ENCODE peak calls at places on chromosome 3, in eight cellular contexts. One of them, this sample, is unnamed.

GRCh38 chr3:159773706-159774105 is 214.9 kb upstream of the IL12A start:
- DNase-seq in transverse colon: no peak
- DNase-seq in upper lobe of left lung: no peak
- DNase-seq in tibial nerve: no peak
- DNase-seq in stomach: no peak
- DNase-seq in esophagus squamous epithelium: no peak
- DNase-seq in ovary: no peak
- DNase-seq in HCT116: no peak
- DNase-seq in this sample: no peak

GRCh38 chr3:197750396-197750831 is 731 bp downstream of the FYTTD1 start:
- DNase-seq in esophagus squamous epithelium: no peak
- DNase-seq in ovary: no peak
- DNase-seq in upper lobe of left lung: peak; percentile 82
- DNase-seq in transverse colon: peak; percentile 74
- DNase-seq in tibial nerve: peak; percentile 53
- DNase-seq in HCT116: no peak
- DNase-seq in stomach: peak; percentile 72
- DNase-seq in this sample: peak; percentile 91

GRCh38 chr3:72818915-72819314 is 29.3 kb downstream of the SHQ1 start:
- DNase-seq in esophagus squamous epithelium: no peak
- DNase-seq in tibial nerve: no peak
- DNase-seq in stomach: no peak
- DNase-seq in ovary: no peak
- DNase-seq in transverse colon: no peak
- DNase-seq in upper lobe of left lung: no peak
- DNase-seq in HCT116: no peak
- DNase-seq in this sample: no peak

GRCh38 chr3:32078864-32079263 is 27.6 kb upstream of the GPD1L start:
- DNase-seq in transverse colon: no peak
- DNase-seq in HCT116: no peak
- DNase-seq in stomach: no peak
- DNase-seq in tibial nerve: no peak
- DNase-seq in upper lobe of left lung: no peak
- DNase-seq in ovary: no peak
- DNase-seq in esophagus squamous epithelium: no peak
- DNase-seq in this sample: no peak

GRCh38 chr3:72080101-72080500 is 295.2 kb upstream of the PROK2 start:
- DNase-seq in esophagus squamous epithelium: no peak
- DNase-seq in stomach: no peak
- DNase-seq in tibial nerve: no peak
- DNase-seq in transverse colon: no peak
- DNase-seq in ovary: no peak
- DNase-seq in HCT116: no peak
- DNase-seq in upper lobe of left lung: no peak
- DNase-seq in this sample: no peak

GRCh38 chr3:7669641-7670040 is 808.7 kb downstream of the GRM7 start:
- DNase-seq in tibial nerve: no peak
- DNase-seq in ovary: no peak
- DNase-seq in upper lobe of left lung: no peak
- DNase-seq in stomach: no peak
- DNase-seq in transverse colon: no peak
- DNase-seq in esophagus squamous epithelium: no peak
- DNase-seq in HCT116: no peak
- DNase-seq in this sample: no peak

GRCh38 chr3:150945226-150945625 is 27.3 kb downstream of the CLRN1 start:
- DNase-seq in HCT116: no peak
- DNase-seq in transverse colon: no peak
- DNase-seq in upper lobe of left lung: no peak
- DNase-seq in tibial nerve: peak; percentile 17
- DNase-seq in ovary: no peak
- DNase-seq in esophagus squamous epithelium: no peak
- DNase-seq in stomach: no peak
- DNase-seq in this sample: no peak

GRCh38 chr3:182671942-182672341 is 121.4 kb upstream of the ATP11B start:
- DNase-seq in tibial nerve: no peak
- DNase-seq in ovary: no peak
- DNase-seq in stomach: no peak
- DNase-seq in upper lobe of left lung: no peak
- DNase-seq in transverse colon: no peak
- DNase-seq in HCT116: no peak
- DNase-seq in esophagus squamous epithelium: no peak
- DNase-seq in this sample: no peak

GRCh38 chr3:95277614-95278013 is 1214.8 kb downstream of the NSUN3 start:
- DNase-seq in stomach: no peak
- DNase-seq in transverse colon: no peak
- DNase-seq in tibial nerve: no peak
- DNase-seq in HCT116: no peak
- DNase-seq in upper lobe of left lung: no peak
- DNase-seq in esophagus squamous epithelium: no peak
- DNase-seq in ovary: no peak
- DNase-seq in this sample: no peak

GRCh38 chr3:102400142-102400541 is 34.7 kb upstream of the ZPLD1 start:
- DNase-seq in transverse colon: no peak
- DNase-seq in tibial nerve: no peak
- DNase-seq in stomach: no peak
- DNase-seq in ovary: no peak
- DNase-seq in HCT116: peak; percentile 22
- DNase-seq in esophagus squamous epithelium: no peak
- DNase-seq in upper lobe of left lung: no peak
- DNase-seq in this sample: no peak

GRCh38 chr3:153090973-153091372 is 71.1 kb upstream of the RAP2B start:
- DNase-seq in upper lobe of left lung: no peak
- DNase-seq in ovary: no peak
- DNase-seq in HCT116: no peak
- DNase-seq in stomach: no peak
- DNase-seq in esophagus squamous epithelium: no peak
- DNase-seq in transverse colon: no peak
- DNase-seq in tibial nerve: no peak
- DNase-seq in this sample: no peak

GRCh38 chr3:14319654-14320182 is 82.7 kb upstream of the SLC6A6 start:
- DNase-seq in upper lobe of left lung: peak; percentile 69
- DNase-seq in tibial nerve: no peak
- DNase-seq in ovary: no peak
- DNase-seq in transverse colon: peak; percentile 49
- DNase-seq in HCT116: peak; percentile 77
- DNase-seq in esophagus squamous epithelium: no peak
- DNase-seq in stomach: peak; percentile 67
- DNase-seq in this sample: no peak

GRCh38 chr3:3065876-3066275 is 44.3 kb downstream of the IL5RA start:
- DNase-seq in stomach: no peak
- DNase-seq in HCT116: no peak
- DNase-seq in transverse colon: no peak
- DNase-seq in tibial nerve: no peak
- DNase-seq in upper lobe of left lung: no peak
- DNase-seq in esophagus squamous epithelium: no peak
- DNase-seq in ovary: no peak
- DNase-seq in this sample: no peak

GRCh38 chr3:178048768-178049167 is 487.5 kb upstream of the KCNMB2 start:
- DNase-seq in transverse colon: no peak
- DNase-seq in ovary: no peak
- DNase-seq in esophagus squamous epithelium: no peak
- DNase-seq in stomach: no peak
- DNase-seq in tibial nerve: no peak
- DNase-seq in HCT116: no peak
- DNase-seq in upper lobe of left lung: no peak
- DNase-seq in this sample: no peak

GRCh38 chr3:51683566-51683965 is 12.5 kb downstream of the TEX264 start:
- DNase-seq in stomach: no peak
- DNase-seq in transverse colon: no peak
- DNase-seq in upper lobe of left lung: no peak
- DNase-seq in HCT116: no peak
- DNase-seq in ovary: no peak
- DNase-seq in esophagus squamous epithelium: no peak
- DNase-seq in tibial nerve: no peak
- DNase-seq in this sample: no peak

GRCh38 chr3:61181874-61182273 is 69.4 kb downstream of the FHIT start:
- DNase-seq in tibial nerve: no peak
- DNase-seq in HCT116: peak; percentile 76
- DNase-seq in transverse colon: no peak
- DNase-seq in upper lobe of left lung: no peak
- DNase-seq in stomach: no peak
- DNase-seq in ovary: no peak
- DNase-seq in esophagus squamous epithelium: no peak
- DNase-seq in this sample: no peak

GRCh38 chr3:178562143-178562868 is 26.1 kb downstream of the KCNMB2 start:
- DNase-seq in esophagus squamous epithelium: no peak
- DNase-seq in tibial nerve: no peak
- DNase-seq in transverse colon: no peak
- DNase-seq in upper lobe of left lung: no peak
- DNase-seq in stomach: no peak
- DNase-seq in HCT116: no peak
- DNase-seq in ovary: no peak
- DNase-seq in this sample: no peak

GRCh38 chr3:81793410-81793809 is 32.0 kb upstream of the GBE1 start:
- DNase-seq in esophagus squamous epithelium: no peak
- DNase-seq in HCT116: no peak
- DNase-seq in upper lobe of left lung: no peak
- DNase-seq in tibial nerve: no peak
- DNase-seq in ovary: no peak
- DNase-seq in stomach: no peak
- DNase-seq in transverse colon: no peak
- DNase-seq in this sample: no peak

GRCh38 chr3:172194702-172195392 is 155.5 kb downstream of the FNDC3B start:
- DNase-seq in esophagus squamous epithelium: no peak
- DNase-seq in stomach: no peak
- DNase-seq in upper lobe of left lung: no peak
- DNase-seq in HCT116: peak; percentile 22
- DNase-seq in transverse colon: no peak
- DNase-seq in ovary: no peak
- DNase-seq in tibial nerve: no peak
- DNase-seq in this sample: no peak

GRCh38 chr3:38163117-38163870 is 2.0 kb upstream of the OXSR1 start:
- DNase-seq in stomach: no peak
- DNase-seq in tibial nerve: no peak
- DNase-seq in transverse colon: no peak
- DNase-seq in HCT116: no peak
- DNase-seq in upper lobe of left lung: no peak
- DNase-seq in ovary: no peak
- DNase-seq in esophagus squamous epithelium: no peak
- DNase-seq in this sample: no peak
- TF ChIP-seq CTCF in stomach: no peak
- TF ChIP-seq CTCF in tibial nerve: no peak
- TF ChIP-seq CTCF in transverse colon: peak; percentile 16
- TF ChIP-seq CTCF in HCT116: no peak
- TF ChIP-seq CTCF in upper lobe of left lung: no peak
- TF ChIP-seq CTCF in ovary: no peak
- TF ChIP-seq CTCF in esophagus squamous epithelium: peak; percentile 13
- TF ChIP-seq CTCF in this sample: no peak

GRCh38 chr3:37777835-37778234 is 83.8 kb upstream of the CTDSPL start:
- DNase-seq in stomach: no peak
- DNase-seq in esophagus squamous epithelium: no peak
- DNase-seq in ovary: no peak
- DNase-seq in tibial nerve: no peak
- DNase-seq in HCT116: no peak
- DNase-seq in upper lobe of left lung: no peak
- DNase-seq in transverse colon: no peak
- DNase-seq in this sample: no peak

GRCh38 chr3:37773925-37774324 is 87.8 kb upstream of the CTDSPL start:
- DNase-seq in esophagus squamous epithelium: no peak
- DNase-seq in ovary: no peak
- DNase-seq in transverse colon: no peak
- DNase-seq in tibial nerve: no peak
- DNase-seq in HCT116: no peak
- DNase-seq in upper lobe of left lung: no peak
- DNase-seq in stomach: no peak
- DNase-seq in this sample: no peak

DNA sequence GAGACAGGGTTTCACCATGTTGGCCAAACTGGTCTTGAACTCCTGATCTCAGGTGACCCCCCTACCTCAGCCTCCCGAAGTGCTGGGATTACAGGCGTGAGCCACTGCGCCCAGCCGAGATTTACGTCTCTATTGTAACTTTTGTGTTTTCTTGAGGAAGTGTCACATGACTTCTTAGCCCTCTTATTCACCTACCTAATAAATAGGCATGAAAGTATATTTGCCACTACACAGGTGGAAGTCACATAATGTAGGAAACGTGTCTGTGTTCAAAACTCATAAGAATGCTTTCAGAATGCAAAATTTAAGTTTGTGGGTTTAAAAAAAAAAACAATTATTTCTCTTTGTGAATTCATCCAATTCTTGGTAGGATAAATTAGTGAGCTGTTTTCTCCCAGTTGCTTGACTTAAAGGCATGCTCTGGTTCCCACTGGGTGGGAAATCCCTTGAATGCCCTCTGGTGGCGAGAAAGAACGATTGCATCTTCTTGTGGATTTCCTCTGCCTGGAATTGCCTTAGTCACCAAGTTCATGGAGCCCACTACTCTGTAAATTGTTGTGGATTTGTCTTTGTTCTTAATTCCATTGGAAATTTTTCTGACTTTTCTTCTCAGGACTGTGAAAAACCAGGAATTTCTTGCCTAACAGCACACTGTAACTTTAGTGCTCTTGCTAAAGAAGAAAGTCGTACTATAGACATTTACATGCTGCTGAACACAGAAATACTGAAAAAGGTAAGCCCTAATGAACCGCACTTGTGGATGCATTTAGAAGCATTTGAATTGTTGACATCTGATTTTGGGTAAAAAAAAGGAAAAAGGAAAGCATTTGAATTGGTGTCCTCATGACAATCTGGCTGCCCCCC is 82.2 kb upstream of the CTDSPL start:
- DNase-seq in stomach: no peak
- DNase-seq in HCT116: peak; percentile 69
- DNase-seq in ovary: no peak
- DNase-seq in tibial nerve: no peak
- DNase-seq in esophagus squamous epithelium: no peak
- DNase-seq in upper lobe of left lung: no peak
- DNase-seq in transverse colon: no peak
- DNase-seq in this sample: no peak
- H3K4me3 ChIP-seq in stomach: no peak overlapping the region
- H3K4me3 ChIP-seq in HCT116: no peak overlapping the region
- H3K4me3 ChIP-seq in ovary: no peak overlapping the region
- H3K4me3 ChIP-seq in tibial nerve: no peak overlapping the region
- H3K4me3 ChIP-seq in esophagus squamous epithelium: no peak overlapping the region
- H3K4me3 ChIP-seq in upper lobe of left lung: no peak overlapping the region
- H3K4me3 ChIP-seq in transverse colon: no peak overlapping the region
- H3K4me3 ChIP-seq in this sample: no peak overlapping the region

GRCh38 chr3:10367466-10367865 is 46.6 kb upstream of the SEC13 start:
- DNase-seq in upper lobe of left lung: no peak
- DNase-seq in HCT116: no peak
- DNase-seq in stomach: no peak
- DNase-seq in tibial nerve: no peak
- DNase-seq in ovary: no peak
- DNase-seq in esophagus squamous epithelium: no peak
- DNase-seq in transverse colon: no peak
- DNase-seq in this sample: no peak
- TF ChIP-seq POLR2A in upper lobe of left lung: no peak
- TF ChIP-seq POLR2A in HCT116: no peak
- TF ChIP-seq POLR2A in stomach: no peak
- TF ChIP-seq POLR2A in tibial nerve: no peak
- TF ChIP-seq POLR2A in ovary: no peak
- TF ChIP-seq POLR2A in esophagus squamous epithelium: no peak
- TF ChIP-seq POLR2A in transverse colon: no peak
- TF ChIP-seq POLR2A in this sample: no peak

DNA sequence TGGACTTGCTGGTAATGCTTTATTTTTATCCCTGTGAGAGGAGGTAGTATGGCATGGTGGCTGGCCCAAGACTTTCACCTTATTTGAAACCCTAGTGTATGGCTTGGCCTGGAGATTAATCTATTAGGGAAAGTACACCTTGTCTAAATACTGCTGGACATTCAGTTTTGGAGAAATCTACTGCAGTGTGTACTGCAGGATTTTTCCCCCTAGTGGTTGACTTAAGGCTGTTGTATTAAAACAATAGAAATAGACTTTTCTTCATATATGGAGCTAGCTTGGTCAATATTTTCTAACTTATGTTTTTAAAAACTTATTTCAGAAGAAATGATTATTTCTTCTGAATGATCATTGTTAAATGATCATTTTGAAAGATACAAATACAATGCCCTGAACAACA is 13.9 kb upstream of the SLITRK3 start:
- DNase-seq in stomach: no peak
- DNase-seq in esophagus squamous epithelium: no peak
- DNase-seq in upper lobe of left lung: no peak
- DNase-seq in tibial nerve: no peak
- DNase-seq in HCT116: peak; percentile 7
- DNase-seq in ovary: no peak
- DNase-seq in transverse colon: no peak
- DNase-seq in this sample: no peak
- TF ChIP-seq CTCF in stomach: no peak
- TF ChIP-seq CTCF in esophagus squamous epithelium: no peak
- TF ChIP-seq CTCF in upper lobe of left lung: no peak
- TF ChIP-seq CTCF in tibial nerve: no peak
- TF ChIP-seq CTCF in HCT116: no peak
- TF ChIP-seq CTCF in ovary: no peak
- TF ChIP-seq CTCF in transverse colon: no peak
- TF ChIP-seq CTCF in this sample: no peak

This sample was measured in lower leg skin.